ENCODE peak calls at places on chromosomes 13 and 19, in six cellular contexts. N, X, J, M, Z and W are unnamed samples.

GRCh38 chr19:38003427-38004099 is 96.6 kb downstream of the SIPA1L3 start:
- DNase-seq in N (peak; percentile 78), X (no peak), J (no peak), M (peak; percentile 81), Z (peak; percentile 93), W (peak; percentile 59)

GRCh38 chr19:14149509-14149994 is 13.2 kb upstream of the ASF1B start:
- DNase-seq in N (peak; percentile 84), X (no peak), J (no peak), M (peak; percentile 87), Z (peak; percentile 94), W (no peak)

GRCh38 chr19:14629557-14629956 is 45.1 kb downstream of the ADGRE3 start:
- DNase-seq in N (no peak), X (no peak), J (no peak), M (no peak), Z (no peak), W (no peak)

GRCh38 chr13:75404721-75405120 is 77.2 kb downstream of the TBC1D4 start:
- DNase-seq in N (no peak), X (no peak), J (no peak), M (no peak), Z (no peak), W (no peak)

GRCh38 chr13:113625965-113626661 is 31.9 kb downstream of the ATP4B start:
- DNase-seq in N (no peak), X (no peak), J (no peak), M (peak; percentile 36), Z (no peak), W (no peak)

GRCh38 chr13:46361535-46361934 is 25.5 kb downstream of the RUBCNL start:
- DNase-seq in N (no peak), X (no peak), J (no peak), M (no peak), Z (no peak), W (no peak)

GRCh38 chr19:33631628-33631995 is 9.9 kb downstream of the CHST8 start:
- DNase-seq in N (no peak), X (no peak), J (no peak), M (no peak), Z (peak; percentile 31), W (no peak)

GRCh38 chr13:96993660-96994029 is 631 bp downstream of the OXGR1 start:
- DNase-seq in N (no peak), X (no peak), J (no peak), M (no peak), Z (no peak), W (no peak)

GRCh38 chr13:30409911-30410704 is 12.2 kb upstream of the UBE2L5 start:
- DNase-seq in N (peak; percentile 72), X (no peak), J (no peak), M (no peak), Z (no peak), W (peak; percentile 44)

GRCh38 chr19:18466354-18466753 is 28.4 kb upstream of the ISYNA1 start:
- DNase-seq in N (no peak), X (no peak), J (no peak), M (no peak), Z (no peak), W (no peak)

GRCh38 chr19:5749505-5749904 is 29.1 kb downstream of the CATSPERD start:
- DNase-seq in N (no peak), X (no peak), J (no peak), M (no peak), Z (no peak), W (no peak)

GRCh38 chr19:58566989-58567388 is 6.1 kb downstream of the MZF1 start:
- DNase-seq in N (no peak), X (no peak), J (no peak), M (no peak), Z (peak; percentile 69), W (no peak)

GRCh38 chr19:56567274-56568120 is at the start of gene ZNF470:
- DNase-seq in N (peak; percentile 94), X (peak; percentile 87), J (peak; percentile 18), M (peak; percentile 96), Z (peak; percentile 99), W (peak; percentile 70)
- TF ChIP-seq POLR2A in N (peak; percentile 34), X (peak; percentile 57), J (no peak), M (peak; percentile 33), Z (no peak), W (peak; percentile 27)

GRCh38 chr19:2087621-2088100 is 8.5 kb downstream of the MOB3A start:
- DNase-seq in N (no peak), X (no peak), J (no peak), M (peak; percentile 88), Z (no peak), W (no peak)
- TF ChIP-seq POLR2A in N (no peak), X (no peak), J (no peak), M (no peak), Z (no peak), W (no peak)

DNA sequence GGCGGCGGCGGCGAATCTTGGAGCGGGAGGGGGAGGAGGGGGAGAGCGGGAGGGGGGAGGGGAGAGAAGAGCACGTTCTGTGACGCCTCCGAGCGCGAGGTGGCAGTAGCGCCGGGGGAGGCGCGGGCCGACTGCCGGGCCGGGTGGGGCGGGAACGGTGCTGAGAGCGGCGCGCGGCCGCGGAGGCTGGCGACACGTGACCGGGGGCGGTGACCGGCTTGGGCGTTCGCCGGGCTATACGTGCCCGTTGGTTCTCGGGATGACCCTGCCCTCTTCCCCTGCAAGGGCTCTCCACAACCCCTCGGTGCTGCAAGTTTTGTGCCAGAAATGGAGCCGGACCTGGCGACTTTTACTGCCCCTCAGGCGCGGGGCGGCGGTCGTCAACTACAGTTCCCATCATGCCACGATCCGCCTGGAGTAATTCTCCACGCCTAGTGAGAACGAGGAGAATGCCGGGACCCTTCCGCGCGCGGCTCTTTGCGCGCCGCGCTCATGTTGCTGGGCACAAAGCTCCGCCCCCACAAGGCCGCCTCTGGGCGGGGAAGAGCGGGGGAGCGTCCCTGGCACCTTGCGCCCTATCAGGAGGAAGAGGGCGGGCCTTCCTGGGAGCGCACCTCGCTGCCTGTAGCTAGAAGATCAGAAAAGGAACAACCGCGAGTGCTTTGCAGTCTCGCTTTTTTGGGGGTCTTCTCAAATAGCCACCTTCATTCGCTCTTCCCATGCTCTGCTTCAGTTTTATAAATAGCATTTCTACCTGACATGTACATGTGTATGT is at the start of gene KPNA3:
- DNase-seq in N (peak; percentile 95), X (peak; percentile 73), J (peak; percentile 86), M (peak; percentile 99), Z (peak; percentile 99), W (peak; percentile 71)
- TF ChIP-seq POLR2A in N (peak; percentile 66), X (peak; percentile 71), J (peak; percentile 83), M (peak; percentile 44), Z (no peak), W (peak; percentile 25)

DNA sequence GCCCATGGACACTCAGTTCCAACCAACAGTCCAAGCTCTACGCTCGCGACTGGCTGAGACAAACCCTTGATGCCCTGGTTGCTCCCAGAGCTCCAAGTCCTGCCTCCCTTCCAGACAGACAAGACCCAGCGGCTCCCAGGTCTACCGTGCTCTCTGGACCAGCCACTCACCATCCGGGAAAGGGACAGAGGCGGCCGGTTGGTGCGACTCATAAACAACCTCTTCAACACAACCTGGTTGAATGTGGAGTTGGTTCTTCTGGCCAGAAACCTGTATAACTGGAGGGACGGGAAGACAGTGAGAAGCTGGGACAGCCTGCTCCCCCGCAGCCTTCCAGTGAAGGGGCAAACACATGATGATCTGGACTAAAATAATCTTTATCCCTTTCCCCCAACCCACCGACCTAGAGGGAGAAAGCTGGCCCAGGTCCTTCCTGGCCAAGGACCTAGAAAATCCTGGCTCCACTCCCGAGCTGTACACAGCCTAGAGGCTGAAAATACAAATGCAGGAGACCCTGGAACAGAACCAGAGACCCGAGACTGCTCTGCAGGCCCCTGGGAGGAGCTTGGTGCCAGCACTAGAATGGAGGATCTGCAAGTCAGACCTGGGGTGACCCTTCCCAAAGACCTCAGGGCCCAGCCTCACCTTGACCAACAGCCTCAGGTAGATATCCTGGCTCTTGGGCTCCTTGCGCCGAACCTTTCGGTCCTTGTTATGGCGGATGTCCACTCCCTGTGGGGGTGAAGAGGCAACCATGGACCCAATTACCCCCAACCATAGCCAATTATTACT is 1.6 kb downstream of the RPL18 start:
- DNase-seq in N (no peak), X (no peak), J (peak; percentile 37), M (peak; percentile 76), Z (no peak), W (no peak)
- TF ChIP-seq POLR2A in N (no peak), X (no peak), J (no peak), M (no peak), Z (no peak), W (no peak)